ENCODE peak calls at places on chromosomes 6 and 20, in ten cellular contexts. T is activated naive CD4-positive, alpha-beta T cell; H is GM12892; Y is activated T-cell treated with anti-CD3 and anti-CD28 coated beads for 24 hours; X is GM23338; J is brain microvascular endothelial cell; A is GM20000; G is C1 segment of cervical spinal cord; Z is progenitor cell of endocrine pancreas; R is HT1080. U is an unnamed sample.

GRCh38 chr6:88561974-88562736 is 396.0 kb upstream of the CNR1 start:
- DNase-seq in T (no peak), H (no peak), Y (no peak), X (no peak), J (no peak), A (no peak), G (no peak), Z (no peak), R (no peak), U (no peak)

GRCh38 chr6:154479388-154480143 is 30.9 kb downstream of the CNKSR3 start:
- DNase-seq in T (no peak), H (no peak), Y (no peak), X (no peak), J (peak), A (no peak), G (no peak), Z (no peak), R (peak), U (no peak)

GRCh38 chr6:119966484-119966883 is 616.9 kb upstream of the MAN1A1 start:
- DNase-seq in T (no peak), H (no peak), Y (peak), X (peak), J (no peak), A (no peak), G (no peak), Z (no peak), R (no peak), U (no peak)

GRCh38 chr6:7058250-7058923 is 49.4 kb upstream of the RREB1 start:
- DNase-seq in T (no peak), H (no peak), Y (no peak), X (no peak), J (peak), A (no peak), G (no peak), Z (no peak), R (peak), U (no peak)

GRCh38 chr20:53402233-53403005 is 191.2 kb downstream of the ZNF217 start:
- DNase-seq in T (no peak), H (no peak), Y (peak), X (no peak), J (no peak), A (no peak), G (no peak), Z (no peak), R (no peak), U (no peak)

GRCh38 chr6:27161946-27162603 is 85.4 kb upstream of the PRSS16 start:
- DNase-seq in T (no peak), H (no peak), Y (peak), X (peak), J (peak), A (peak), G (no peak), Z (no peak), R (peak), U (no peak)

GRCh38 chr6:163564536-163564935 is 150.0 kb downstream of the QKI start:
- DNase-seq in T (no peak), H (no peak), Y (no peak), X (no peak), J (no peak), A (no peak), G (no peak), Z (no peak), R (no peak), U (no peak)

GRCh38 chr6:32194825-32195651 is 2.6 kb upstream of the GPSM3 start:
- DNase-seq in T (no peak), H (no peak), Y (no peak), X (peak), J (peak), A (no peak), G (no peak), Z (no peak), R (peak), U (no peak)

GRCh38 chr6:157432231-157432630 is 51.2 kb downstream of the ZDHHC14 start:
- DNase-seq in T (no peak), H (no peak), Y (no peak), X (no peak), J (no peak), A (no peak), G (no peak), Z (no peak), R (no peak), U (no peak)

GRCh38 chr20:53959849-53960585 is 110.4 kb downstream of the BCAS1 start:
- DNase-seq in T (no peak), H (no peak), Y (no peak), X (no peak), J (peak), A (no peak), G (no peak), Z (no peak), R (peak), U (no peak)

GRCh38 chr6:126145386-126145785 is 159.0 kb downstream of the TRMT11 start:
- DNase-seq in T (no peak), H (no peak), Y (no peak), X (no peak), J (no peak), A (no peak), G (no peak), Z (no peak), R (no peak), U (no peak)

GRCh38 chr6:79438015-79438414 is 99.2 kb downstream of the LCA5 start:
- DNase-seq in T (no peak), H (no peak), Y (no peak), X (no peak), J (peak), A (no peak), G (no peak), Z (no peak), R (no peak), U (no peak)

GRCh38 chr20:21396045-21396893 is 1.1 kb downstream of the NKX2-4 start:
- DNase-seq in T (no peak), H (no peak), Y (no peak), X (peak), J (no peak), A (peak), G (no peak), Z (no peak), R (no peak), U (no peak)

GRCh38 chr6:157514659-157515496 is 133.9 kb downstream of the ZDHHC14 start:
- DNase-seq in T (no peak), H (no peak), Y (no peak), X (no peak), J (peak), A (no peak), G (no peak), Z (no peak), R (peak), U (no peak)

GRCh38 chr6:118501816-118502568 is 46.1 kb upstream of the PLN start:
- DNase-seq in T (no peak), H (no peak), Y (no peak), X (no peak), J (no peak), A (no peak), G (no peak), Z (no peak), R (no peak), U (no peak)

GRCh38 chr6:3749390-3749978 is 2.0 kb downstream of the PXDC1 start:
- DNase-seq in T (no peak), H (no peak), Y (no peak), X (peak), J (no peak), A (no peak), G (no peak), Z (no peak), R (no peak), U (no peak)

GRCh38 chr6:109121411-109121810 is 26.1 kb downstream of the CEP57L1 start:
- DNase-seq in T (no peak), H (no peak), Y (no peak), X (no peak), J (no peak), A (no peak), G (no peak), Z (no peak), R (no peak), U (no peak)

GRCh38 chr20:13423472-13424173 is 202.5 kb downstream of the ISM1 start:
- DNase-seq in T (no peak), H (no peak), Y (no peak), X (no peak), J (no peak), A (no peak), G (no peak), Z (no peak), R (no peak), U (no peak)

GRCh38 chr6:12594541-12594893 is 122.0 kb upstream of the PHACTR1 start:
- DNase-seq in T (no peak), H (no peak), Y (no peak), X (no peak), J (no peak), A (peak), G (no peak), Z (no peak), R (no peak), U (no peak)

GRCh38 chr6:33091957-33092356 is 16.2 kb downstream of the HLA-DPB1 start:
- DNase-seq in T (no peak), H (peak), Y (peak), X (peak), J (no peak), A (peak), G (no peak), Z (no peak), R (peak), U (peak)

GRCh38 chr6:53246924-53247323 is 98.3 kb upstream of the GCM1 start:
- DNase-seq in T (no peak), H (no peak), Y (no peak), X (no peak), J (no peak), A (no peak), G (no peak), Z (no peak), R (no peak), U (no peak)

GRCh38 chr20:58853976-58854637 is 1.6 kb downstream of the GNAS start:
- DNase-seq in T (no peak), H (no peak), Y (no peak), X (no peak), J (no peak), A (no peak), G (no peak), Z (no peak), R (no peak), U (no peak)

GRCh38 chr6:119158057-119158848 is 79.8 kb upstream of the FAM184A start:
- DNase-seq in T (no peak), H (no peak), Y (no peak), X (no peak), J (no peak), A (no peak), G (no peak), Z (no peak), R (no peak), U (no peak)

GRCh38 chr20:62122659-62123449 is 579 bp downstream of the LSM14B start:
- DNase-seq in T (no peak), H (peak), Y (no peak), X (peak), J (no peak), A (peak), G (peak), Z (peak), R (no peak), U (peak)

GRCh38 chr20:47493175-47493953 is 8.3 kb upstream of the NCOA3 start:
- DNase-seq in T (no peak), H (no peak), Y (peak), X (no peak), J (peak), A (no peak), G (no peak), Z (no peak), R (peak), U (no peak)

GRCh38 chr6:81683928-81684327 is 68.6 kb downstream of the TENT5A start:
- DNase-seq in T (no peak), H (no peak), Y (no peak), X (no peak), J (no peak), A (no peak), G (no peak), Z (no peak), R (peak), U (no peak)

GRCh38 chr6:105986998-105987397 is 99.1 kb upstream of the PRDM1 start:
- DNase-seq in T (no peak), H (no peak), Y (no peak), X (no peak), J (no peak), A (no peak), G (no peak), Z (no peak), R (no peak), U (no peak)

GRCh38 chr6:33965766-33966165 is 162.0 kb upstream of the MLN start:
- DNase-seq in T (no peak), H (no peak), Y (no peak), X (no peak), J (no peak), A (no peak), G (no peak), Z (no peak), R (no peak), U (no peak)

GRCh38 chr6:56752009-56752408 is 109.3 kb upstream of the DST start:
- DNase-seq in T (no peak), H (no peak), Y (no peak), X (peak), J (peak), A (no peak), G (no peak), Z (no peak), R (peak), U (no peak)

GRCh38 chr6:36285187-36285612 is 15.3 kb downstream of the PNPLA1 start:
- DNase-seq in T (no peak), H (no peak), Y (no peak), X (peak), J (no peak), A (no peak), G (no peak), Z (no peak), R (no peak), U (no peak)

GRCh38 chr6:54717849-54718455 is 128.6 kb upstream of the FAM83B start:
- DNase-seq in T (no peak), H (no peak), Y (peak), X (peak), J (peak), A (peak), G (no peak), Z (peak), R (peak), U (no peak)

GRCh38 chr6:14734416-14735340 is 511.2 kb upstream of the JARID2 start:
- DNase-seq in T (no peak), H (no peak), Y (no peak), X (no peak), J (peak), A (peak), G (no peak), Z (no peak), R (peak), U (peak)

GRCh38 chr6:132253906-132254305 is 147.4 kb downstream of the MOXD1 start:
- DNase-seq in T (no peak), H (no peak), Y (no peak), X (peak), J (no peak), A (no peak), G (no peak), Z (no peak), R (no peak), U (no peak)

GRCh38 chr6:99236010-99236409 is 113.5 kb downstream of the FAXC start:
- DNase-seq in T (no peak), H (no peak), Y (no peak), X (no peak), J (no peak), A (no peak), G (no peak), Z (no peak), R (no peak), U (no peak)

U was measured in GM06990.